ENCODE peak calls at places on chromosomes 2 and 18, in four cellular contexts. U, R, L and F are unnamed samples.

GRCh38 chr2:145692971-145693478 is 1173.1 kb upstream of the ZEB2 start:
- DNase-seq in R (no peak), L (peak), U (no peak), F (no peak)

GRCh38 chr2:11344956-11345671 is 678 bp upstream of the ROCK2 start:
- DNase-seq in R (peak), L (peak), U (no peak), F (no peak)

GRCh38 chr2:36366491-36367120 is 11.0 kb downstream of the CRIM1 start:
- DNase-seq in L (no peak), R (no peak), U (no peak), F (no peak)

GRCh38 chr2:1140389-1141003 is 189.8 kb downstream of the SNTG2 start:
- DNase-seq in L (peak), R (peak), U (no peak), F (peak)

GRCh38 chr18:55141318-55141717 is 182.1 kb upstream of the CCDC68 start:
- DNase-seq in L (no peak), U (no peak), R (no peak), F (no peak)

GRCh38 chr2:9565436-9566153 is 10.0 kb upstream of the ADAM17 start:
- DNase-seq in L (no peak), U (no peak), R (peak), F (no peak)

GRCh38 chr2:17135619-17136018 is 382.6 kb downstream of the RAD51AP2 start:
- DNase-seq in U (no peak), R (no peak), L (no peak), F (no peak)

GRCh38 chr2:220748875-220749479 is 823.1 kb downstream of the EPHA4 start:
- DNase-seq in L (no peak), U (no peak), R (no peak), F (no peak)

GRCh38 chr2:160091381-160091780 is 29.0 kb upstream of the PLA2R1 start:
- DNase-seq in R (no peak), U (no peak), L (no peak), F (no peak)

GRCh38 chr2:34261701-34262100 is 662.6 kb upstream of the FAM98A start:
- DNase-seq in U (no peak), R (no peak), L (no peak), F (no peak)
- TF ChIP-seq CTCF in U (no peak), R (no peak), L (peak), F (no peak)

GRCh38 chr18:65091737-65092329 is 659.0 kb upstream of the CDH7 start:
- DNase-seq in U (no peak), L (peak), R (no peak), F (no peak)
- TF ChIP-seq CTCF in U (peak), L (peak), R (no peak), F (peak)

DNA sequence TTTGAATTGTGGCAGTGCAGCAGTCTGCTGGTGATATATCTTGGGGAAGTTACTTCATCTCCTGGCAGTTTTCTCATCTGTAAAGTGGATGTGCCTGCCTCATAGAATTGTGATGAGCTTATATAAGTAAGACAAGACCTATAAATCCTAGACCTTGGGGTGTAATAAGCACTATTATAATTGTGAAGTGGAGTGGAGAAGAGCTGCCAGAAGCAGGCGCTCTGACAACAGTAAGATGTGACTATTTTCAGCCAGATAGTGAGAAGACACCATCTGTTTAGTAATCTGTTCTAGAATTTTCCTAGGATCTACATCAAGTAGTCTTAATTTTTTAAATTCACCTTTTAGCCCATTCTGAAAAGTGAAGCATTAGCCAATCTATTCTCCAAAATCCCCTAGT is 85.6 kb upstream of the TSPYL6 start:
- DNase-seq in L (peak), U (no peak), R (no peak), F (no peak)
- TF ChIP-seq CTCF in L (peak), U (no peak), R (no peak), F (no peak)

DNA sequence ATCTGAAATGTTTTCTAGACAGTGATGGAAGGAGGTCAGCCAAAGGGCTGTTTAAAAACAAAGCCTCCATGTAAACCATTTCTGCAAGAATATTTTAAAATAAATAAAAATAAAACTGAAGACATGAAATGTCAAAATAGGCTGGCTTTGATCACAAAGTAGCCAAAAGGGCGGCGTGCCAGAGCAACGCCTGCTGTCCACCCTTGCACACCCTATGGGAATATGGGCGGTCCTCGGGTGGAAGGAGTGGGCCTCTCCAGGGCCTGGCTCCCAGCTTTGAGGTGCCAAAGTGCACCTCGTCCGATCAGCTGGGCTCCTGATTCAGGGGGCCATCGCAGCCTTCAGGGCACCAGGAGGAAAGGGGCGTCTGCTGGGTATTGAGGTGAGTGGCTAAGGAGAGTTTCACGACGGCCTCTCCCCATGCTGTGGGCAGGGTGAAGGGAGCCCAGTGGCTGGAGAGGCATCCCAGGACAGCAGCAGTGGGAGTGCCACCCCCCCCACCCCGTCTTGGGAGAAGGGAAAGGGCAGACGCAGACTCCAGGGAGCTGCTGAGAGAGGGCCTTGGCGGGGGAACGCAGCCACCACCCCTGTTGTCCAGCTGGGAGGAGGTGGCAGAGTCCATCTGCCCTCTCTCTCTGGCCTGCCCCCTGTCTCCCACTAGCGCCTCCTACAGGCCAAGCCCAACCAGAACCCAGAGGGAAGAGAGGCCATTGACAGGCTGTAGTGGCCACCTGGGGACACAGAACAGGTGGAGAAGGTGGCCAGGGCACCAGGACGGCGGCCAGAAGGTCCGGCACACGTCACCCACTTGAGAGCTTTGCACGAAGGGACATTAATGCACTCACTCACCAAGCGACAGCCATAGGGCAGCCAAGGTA is 5.7 kb upstream of the ERFE start:
- DNase-seq in L (no peak), R (no peak), U (no peak), F (no peak)
- TF ChIP-seq CTCF in L (peak), R (no peak), U (no peak), F (peak)

GRCh38 chr2:165827921-165828276 is 33.9 kb upstream of the GALNT3 start:
- DNase-seq in R (no peak), U (no peak), L (no peak), F (no peak)
- TF ChIP-seq CTCF in R (no peak), U (no peak), L (no peak), F (no peak)

GRCh38 chr2:96550787-96551604 is 14.4 kb downstream of the ARID5A start:
- DNase-seq in L (no peak), R (no peak), U (no peak), F (peak)
- TF ChIP-seq CTCF in L (no peak), R (no peak), U (no peak), F (no peak)